ENCODE peak calls at places on chromosomes 13 and 19, in four cellular contexts. F, N, T and S are unnamed samples. For H3K36me3, the result is how much of the 10 kb centered on the place peaks cover.

GRCh38 chr13:113502686-113503085 is 12.2 kb upstream of the DCUN1D2 start:
- DNase-seq in T (no peak), N (no peak), F (no peak), S (no peak)

GRCh38 chr13:59680429-59681024 is 483.2 kb downstream of the DIAPH3 start:
- DNase-seq in N (no peak), F (no peak), T (no peak), S (no peak)

GRCh38 chr13:26558912-26559485 is 1.5 kb downstream of the WASF3 start:
- DNase-seq in N (no peak), T (no peak), F (no peak), S (no peak)

GRCh38 chr13:62014299-62014698 is 598.6 kb upstream of the PCDH20 start:
- DNase-seq in T (no peak), N (peak), F (no peak), S (no peak)

GRCh38 chr13:40911341-40911740 is 107.8 kb downstream of the ELF1 start:
- DNase-seq in T (no peak), F (no peak), N (peak), S (no peak)

GRCh38 chr19:39332293-39332692 is 3.5 kb downstream of the GMFG start:
- DNase-seq in T (no peak), N (no peak), F (no peak), S (no peak)

GRCh38 chr19:7476941-7477494 is 11.8 kb downstream of the PEX11G start:
- DNase-seq in T (no peak), N (peak), F (no peak), S (no peak)

GRCh38 chr19:449916-450315 is 10.9 kb downstream of the SHC2 start:
- DNase-seq in N (no peak), F (no peak), T (no peak), S (no peak)

GRCh38 chr13:97275775-97276501 is 53.8 kb downstream of the MBNL2 start:
- DNase-seq in F (no peak), T (no peak), N (no peak), S (no peak)

GRCh38 chr19:23884363-23884762 is 30.3 kb upstream of the ZNF726 start:
- DNase-seq in F (no peak), T (no peak), N (no peak), S (no peak)

GRCh38 chr19:38079926-38080380 is 144.1 kb downstream of the DPF1 start:
- DNase-seq in F (no peak), N (no peak), T (peak), S (no peak)

GRCh38 chr13:96967248-96967745 is 27.0 kb downstream of the OXGR1 start:
- DNase-seq in N (no peak), T (no peak), F (no peak), S (no peak)

GRCh38 chr19:14185158-14185557 is 20.8 kb downstream of the ADGRL1 start:
- DNase-seq in T (no peak), N (no peak), F (no peak), S (no peak)

GRCh38 chr19:53634768-53635167 is 3.0 kb downstream of the DPRX start:
- DNase-seq in F (no peak), N (no peak), T (no peak), S (no peak)

GRCh38 chr13:26344980-26345379 is 91.1 kb downstream of the CDK8 start:
- DNase-seq in N (no peak), F (no peak), T (no peak), S (no peak)

GRCh38 chr13:114121496-114122466 is 10.6 kb downstream of the RASA3 start:
- DNase-seq in N (peak), T (no peak), F (no peak), S (no peak)

GRCh38 chr19:33366127-33366526 is 7.4 kb upstream of the CEBPG start:
- DNase-seq in N (no peak), T (peak), F (no peak), S (no peak)

GRCh38 chr19:46834121-46834520 is 16.5 kb downstream of the AP2S1 start:
- DNase-seq in T (no peak), F (no peak), N (peak), S (no peak)

GRCh38 chr13:93847162-93847561 is 620.6 kb downstream of the GPC6 start:
- DNase-seq in N (no peak), T (no peak), F (no peak), S (no peak)

GRCh38 chr13:46113596-46113995 is 8.8 kb upstream of the CPB2 start:
- DNase-seq in T (no peak), N (no peak), F (no peak), S (no peak)

GRCh38 chr13:29654807-29655547 is 59.5 kb upstream of the SLC7A1 start:
- DNase-seq in T (no peak), F (no peak), N (no peak), S (no peak)

GRCh38 chr19:27964165-27964564 is 1248.8 kb downstream of the UQCRFS1 start:
- DNase-seq in N (no peak), F (no peak), T (no peak), S (no peak)

DNA sequence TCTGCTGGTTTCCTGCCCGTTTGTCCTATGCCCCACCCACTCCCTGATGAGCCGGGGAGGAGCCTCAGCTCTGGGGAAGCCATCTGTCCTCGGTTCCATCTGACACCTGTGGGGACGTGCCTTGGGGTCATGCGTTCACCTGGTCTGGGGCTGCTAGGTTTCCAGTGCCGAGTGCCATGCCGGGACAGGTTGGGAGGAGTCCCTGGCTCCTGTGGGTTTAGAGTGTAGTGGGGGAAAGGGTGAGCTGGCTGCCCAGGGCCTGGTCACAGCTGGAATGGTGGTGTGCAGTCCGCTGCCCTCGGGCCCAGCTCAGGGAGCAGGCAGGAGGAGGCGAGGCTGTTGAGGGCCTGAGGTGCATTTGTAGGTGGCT is 2.5 kb downstream of the KDM4B start:
- DNase-seq in T (peak), N (peak), F (no peak), S (peak)
- H3K36me3 ChIP-seq in T (under half), N (under half), F (under half), S (under half)

GRCh38 chr13:101308247-101309013 is 107.9 kb downstream of the NALCN start:
- DNase-seq in N (no peak), F (no peak), T (no peak), S (no peak)
- H3K4me3 ChIP-seq in N (no peak), F (no peak), T (no peak), S (no peak)

GRCh38 chr19:31356587-31357314 is 7.5 kb upstream of the TSHZ3 start:
- DNase-seq in T (peak), N (peak), F (no peak), S (no peak)
- TF ChIP-seq CTCF in T (no peak), N (peak), F (peak), S (no peak)

GRCh38 chr19:49860716-49861100 is 6.7 kb downstream of the PNKP start:
- DNase-seq in T (peak), N (no peak), F (no peak), S (no peak)
- H3K36me3 ChIP-seq in T (under half), N (under half), F (half or more), S (under half)

DNA sequence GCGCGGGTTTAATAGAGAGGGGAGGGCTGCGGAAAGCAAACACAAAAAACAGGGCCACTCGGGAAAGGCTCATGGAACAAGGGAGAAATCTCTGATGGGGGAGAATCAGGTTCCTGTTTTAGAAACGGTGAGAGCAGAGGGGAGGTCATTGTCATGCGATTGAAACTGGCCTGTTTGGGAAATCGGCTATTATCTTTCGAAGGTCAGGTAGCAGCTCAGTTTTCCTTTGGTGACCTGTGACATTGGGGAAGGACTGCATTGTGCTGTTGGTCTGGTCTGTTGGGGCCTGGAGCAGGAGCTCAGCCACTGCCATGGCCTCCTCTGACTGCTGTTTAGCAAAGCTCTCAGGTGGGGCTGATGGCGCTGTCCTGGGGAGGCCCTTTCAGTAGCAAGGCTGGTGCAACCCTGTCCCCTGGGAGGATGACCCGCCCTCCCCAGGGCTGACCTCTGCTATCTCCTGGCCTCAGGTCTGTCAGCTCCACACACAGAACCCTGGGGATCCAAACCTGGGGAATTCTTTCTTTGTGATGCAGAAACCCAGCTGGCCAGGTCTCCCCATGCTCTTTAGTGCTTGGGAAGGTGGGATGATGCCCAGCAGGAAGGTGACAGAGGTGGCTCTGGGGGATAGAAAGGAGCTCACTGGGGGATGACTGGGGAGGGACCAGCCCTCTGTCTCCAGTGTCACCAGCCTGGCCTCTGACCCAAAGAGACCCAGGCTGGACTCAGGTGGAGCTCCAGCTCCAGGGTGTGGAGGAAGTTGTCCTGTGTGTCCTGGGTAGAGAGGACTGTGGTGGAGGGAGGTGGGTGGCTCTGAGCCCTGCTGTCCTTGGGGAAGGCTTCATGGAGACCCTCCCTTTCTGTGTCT is 21.2 kb upstream of the CD177 start:
- DNase-seq in F (no peak), N (no peak), T (no peak), S (no peak)
- H3K4me3 ChIP-seq in F (no peak), N (no peak), T (no peak), S (no peak)

GRCh38 chr13:44989071-44989889 is at the start of the genes GPALPP1 and NUFIP1:
- DNase-seq in F (peak), N (peak), T (peak), S (peak)
- TF ChIP-seq CTCF in F (no peak), N (peak), T (no peak), S (no peak)